ENCODE peak calls at places on chromosomes 4 and X, in four cellular contexts. Q is K562, O is HL-60, G is GM12878. B is an unnamed sample.

GRCh38 chr4:102761478-102761790 is 666 bp upstream of the MANBA start:
- DNase-seq in G (no peak), Q (no peak), O (no peak), B (peak)

GRCh38 chr4:44279469-44279868 is 169.1 kb downstream of the KCTD8 start:
- DNase-seq in G (no peak), Q (no peak), O (no peak), B (no peak)

GRCh38 chrX:142201113-142201512 is 4.0 kb downstream of the MAGEC2 start:
- DNase-seq in O (no peak), G (no peak), Q (no peak), B (no peak)

GRCh38 chrX:80578518-80579105 is 158.4 kb downstream of the TENT5D start:
- DNase-seq in O (no peak), Q (peak), G (no peak), B (no peak)

GRCh38 chr4:83370640-83370906 is 35.9 kb upstream of the HPSE start:
- DNase-seq in O (no peak), G (no peak), Q (no peak), B (no peak)

GRCh38 chr4:67327245-67327860 is 217.9 kb downstream of the CENPC start:
- DNase-seq in G (peak), O (peak), Q (peak), B (peak)

GRCh38 chrX:66046612-66047235 is 6.8 kb upstream of the VSIG4 start:
- DNase-seq in O (no peak), G (peak), Q (no peak), B (no peak)

GRCh38 chr4:83629945-83630684 is 94.2 kb downstream of the GPAT3 start:
- DNase-seq in Q (peak), G (no peak), O (peak), B (no peak)

GRCh38 chrX:124594017-124594651 is 247.8 kb downstream of the SH2D1A start:
- DNase-seq in O (no peak), G (no peak), Q (no peak), B (no peak)

GRCh38 chr4:53019485-53020382 is 157.6 kb downstream of the RASL11B start:
- DNase-seq in Q (peak), G (no peak), O (no peak), B (no peak)

GRCh38 chr4:126583509-126583908 is 1049.2 kb upstream of the INTU start:
- DNase-seq in G (no peak), O (no peak), Q (no peak), B (no peak)

GRCh38 chr4:113094327-113094726 is 44.9 kb downstream of the ANK2 start:
- DNase-seq in Q (no peak), O (no peak), G (no peak), B (no peak)

GRCh38 chr4:153332936-153333335 is 11.6 kb upstream of the MND1 start:
- DNase-seq in Q (no peak), O (no peak), G (no peak), B (no peak)

GRCh38 chrX:13750204-13750603 is 15.7 kb downstream of the OFD1 start:
- DNase-seq in G (no peak), Q (no peak), O (no peak), B (no peak)

GRCh38 chr4:178028481-178028880 is 586.2 kb upstream of the AGA start:
- DNase-seq in O (no peak), Q (no peak), G (no peak), B (no peak)

GRCh38 chrX:153732406-153732805 is 7.8 kb downstream of the ABCD1 start:
- DNase-seq in O (peak), Q (no peak), G (no peak), B (no peak)

GRCh38 chr4:97349468-97350186 is 793.6 kb downstream of the STPG2 start:
- DNase-seq in Q (no peak), G (no peak), O (no peak), B (no peak)

GRCh38 chr4:112910109-112910736 is 139.2 kb upstream of the ANK2 start:
- DNase-seq in G (no peak), Q (no peak), O (no peak), B (no peak)

GRCh38 chrX:26851981-26852380 is 611.2 kb downstream of the PPP4R3C start:
- DNase-seq in Q (no peak), G (no peak), O (no peak), B (no peak)

GRCh38 chr4:3226467-3226866 is 22.5 kb upstream of the MSANTD1 start:
- DNase-seq in G (no peak), Q (no peak), O (no peak), B (no peak)

GRCh38 chr4:73943555-73943954 is 38.3 kb downstream of the PF4 start:
- DNase-seq in G (no peak), Q (no peak), O (no peak), B (no peak)

GRCh38 chr4:153763404-153763803 is 3.6 kb upstream of the RNF175 start:
- DNase-seq in O (no peak), Q (no peak), G (no peak), B (no peak)

GRCh38 chr4:182807841-182808548 is 109.2 kb downstream of the DCTD start:
- DNase-seq in G (no peak), O (no peak), Q (no peak), B (no peak)

GRCh38 chr4:182695842-182696241 is 221.3 kb downstream of the DCTD start:
- DNase-seq in G (no peak), Q (no peak), O (no peak), B (no peak)

GRCh38 chrX:39331062-39331704 is 529.9 kb downstream of the MID1IP1 start:
- DNase-seq in G (peak), Q (no peak), O (peak), B (no peak)

GRCh38 chrX:47215291-47215900 is 3.1 kb upstream of the CDK16 start:
- DNase-seq in Q (no peak), G (no peak), O (no peak), B (no peak)

GRCh38 chr4:181308476-181309170 is 934.6 kb upstream of the TENM3 start:
- DNase-seq in G (no peak), Q (no peak), O (no peak), B (no peak)

GRCh38 chrX:153065389-153065788 is 6.9 kb upstream of the PNMA6A start:
- DNase-seq in G (no peak), Q (peak), O (no peak), B (no peak)

GRCh38 chrX:22220941-22221340 is 51.8 kb upstream of the CBLL2 start:
- DNase-seq in G (no peak), O (no peak), Q (no peak), B (no peak)

GRCh38 chrX:39199429-39199828 is 398.2 kb downstream of the MID1IP1 start:
- DNase-seq in G (no peak), O (no peak), Q (no peak), B (no peak)

GRCh38 chr4:8747896-8748575 is 123.6 kb downstream of the HMX1 start:
- DNase-seq in Q (no peak), G (no peak), O (no peak), B (no peak)

GRCh38 chrX:10618911-10619310 is 1.5 kb downstream of the MID1 start:
- DNase-seq in O (no peak), G (no peak), Q (no peak), B (no peak)

GRCh38 chr4:7559741-7560376 is 125.1 kb upstream of the PSAPL1 start:
- DNase-seq in Q (no peak), O (no peak), G (no peak), B (no peak)

GRCh38 chrX:108117988-108118387 is 26.4 kb downstream of the ATG4A start:
- DNase-seq in O (no peak), G (no peak), Q (no peak), B (no peak)

GRCh38 chr4:128796934-128797333 is 12.6 kb upstream of the JADE1 start:
- DNase-seq in Q (no peak), O (no peak), G (no peak), B (no peak)

GRCh38 chr4:169791064-169791463 is 33.3 kb upstream of the HPF1 start:
- DNase-seq in Q (no peak), O (no peak), G (no peak), B (no peak)

GRCh38 chrX:17587352-17587751 is 149.9 kb upstream of the SCML1 start:
- DNase-seq in O (no peak), G (no peak), Q (no peak), B (no peak)

GRCh38 chr4:104493071-104493831 is 1.4 kb downstream of the CXXC4 start:
- DNase-seq in Q (no peak), G (no peak), O (no peak), B (no peak)

DNA sequence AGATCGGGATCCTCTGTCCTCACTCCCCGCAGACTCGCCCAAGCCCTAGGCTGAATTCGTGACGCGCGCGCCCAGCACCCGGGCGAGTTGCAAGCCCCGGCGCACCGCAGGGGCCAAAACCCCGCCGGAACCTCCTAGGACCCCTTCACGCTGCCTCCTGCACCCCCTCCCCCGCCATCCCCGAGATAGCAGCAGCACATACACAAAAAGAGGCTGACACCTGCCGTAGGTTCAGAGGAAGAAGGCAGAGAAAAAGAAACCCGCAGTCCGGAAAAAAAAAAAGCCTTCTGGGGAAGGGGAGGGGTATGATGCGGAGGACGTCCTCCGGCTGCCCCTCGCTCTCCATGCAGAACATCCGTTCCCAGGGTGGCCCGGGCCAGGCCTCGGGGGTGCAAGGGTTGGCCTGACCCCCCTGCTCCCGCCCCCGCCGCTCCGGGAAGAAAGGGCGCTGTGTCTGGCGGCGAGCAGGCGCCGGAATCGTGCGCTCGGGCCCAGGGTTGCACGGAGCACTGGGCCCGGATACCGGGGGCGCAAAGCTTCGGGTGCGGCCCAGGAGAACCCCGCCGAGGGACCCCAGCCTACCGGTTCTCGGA is 2.5 kb downstream of the NLGN4X start:
- DNase-seq in G (no peak), Q (no peak), O (no peak), B (no peak)
- TF ChIP-seq SPI1 in G (no peak), Q (no peak), O (no peak), B (no peak)

DNA sequence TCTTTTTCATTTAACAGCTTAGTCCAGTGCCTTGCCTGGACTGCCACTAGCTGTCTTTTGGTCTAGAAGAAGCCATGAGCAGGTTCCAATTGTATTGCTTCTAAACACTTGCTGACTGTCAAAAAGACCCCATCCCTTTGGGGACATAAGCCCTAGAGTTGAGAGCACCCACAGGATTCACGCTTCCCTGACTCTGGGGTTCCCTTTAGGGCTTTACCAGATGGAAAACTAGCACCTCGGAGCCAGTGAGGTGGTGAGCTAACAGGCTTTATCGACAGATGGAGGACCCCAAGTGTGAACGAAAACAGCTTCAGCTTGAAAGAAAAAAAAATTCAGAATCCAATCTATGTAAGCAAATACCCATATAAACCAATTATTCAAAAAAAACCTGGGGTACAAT is 90.8 kb downstream of the NAA11 start:
- DNase-seq in Q (no peak), O (no peak), G (no peak), B (no peak)
- TF ChIP-seq SPI1 in Q (no peak), O (no peak), G (no peak), B (no peak)

DNA sequence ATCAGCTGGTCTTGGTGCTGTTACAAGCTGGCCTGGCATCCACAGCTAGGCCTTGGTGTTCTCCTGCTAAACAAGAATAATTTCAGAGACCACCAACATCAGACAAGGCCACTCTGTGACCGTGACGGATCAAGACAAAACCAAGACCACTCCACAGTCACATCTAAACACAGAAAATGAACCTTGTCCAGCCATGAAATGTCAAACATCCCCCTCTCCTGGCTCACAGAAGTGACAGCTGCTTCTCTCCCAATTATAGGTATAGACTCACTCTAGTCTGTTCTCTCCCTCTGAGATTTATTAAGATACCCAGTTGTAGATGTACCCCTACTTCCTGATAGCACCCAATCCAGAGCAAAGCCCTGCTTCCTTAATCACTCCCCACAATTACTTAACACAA is 40.4 kb downstream of the EFHC2 start:
- DNase-seq in G (no peak), O (no peak), Q (no peak), B (no peak)
- TF ChIP-seq SPI1 in G (no peak), O (no peak), Q (no peak), B (no peak)

DNA sequence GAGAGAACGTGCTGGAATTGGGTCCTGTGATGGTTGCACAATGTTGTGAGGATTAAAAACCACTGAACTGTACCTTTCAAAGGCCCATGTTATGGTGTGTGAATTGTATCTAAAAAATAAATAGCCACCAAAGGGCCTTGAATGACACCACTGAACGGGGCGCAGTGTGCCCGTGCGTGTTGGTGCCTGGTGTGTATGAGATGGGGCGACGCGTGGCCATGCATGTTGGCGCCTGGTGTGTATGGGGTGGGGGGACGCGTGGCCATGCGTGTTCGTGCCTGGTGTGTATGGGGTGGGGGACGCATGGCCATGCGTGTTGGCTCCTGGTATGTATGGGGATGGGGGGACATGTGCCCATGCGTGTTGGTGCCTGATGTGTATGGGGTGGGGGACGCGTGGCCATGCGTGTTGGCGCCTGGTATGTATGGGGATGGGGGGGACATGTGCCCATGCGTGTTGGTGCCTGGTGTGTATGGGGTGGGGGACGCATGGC is 66.6 kb upstream of the HELT start:
- DNase-seq in O (no peak), G (no peak), Q (no peak), B (no peak)
- TF ChIP-seq SPI1 in O (no peak), G (no peak), Q (no peak), B (no peak)

B was measured in GM12891.